ENCODE peak calls at places on chromosomes 7 and 10, in six cellular contexts. One of them, this sample, is unnamed.

GRCh38 chr10:33247221-33247907 is 87.1 kb downstream of the NRP1 start:
- DNase-seq in stimulated activated CD4-positive, alpha-beta T cell treated with anti-CD3 and anti-CD28 coated beads, TNF-alpha, amount 100 ng/mL, for 24 hours: no peak
- DNase-seq in AG04449: no peak
- DNase-seq in left cardiac atrium: no peak
- DNase-seq in NCI-H2081: no peak
- DNase-seq in AG10803: no peak
- DNase-seq in this sample: no peak

GRCh38 chr7:151687523-151688235 is 168.0 kb upstream of the RHEB start:
- DNase-seq in stimulated activated CD4-positive, alpha-beta T cell treated with anti-CD3 and anti-CD28 coated beads, TNF-alpha, amount 100 ng/mL, for 24 hours: no peak
- DNase-seq in AG04449: peak
- DNase-seq in left cardiac atrium: peak
- DNase-seq in NCI-H2081: no peak
- DNase-seq in AG10803: peak
- DNase-seq in this sample: peak

GRCh38 chr10:24344279-24344678 is 135.3 kb downstream of the KIAA1217 start:
- DNase-seq in stimulated activated CD4-positive, alpha-beta T cell treated with anti-CD3 and anti-CD28 coated beads, TNF-alpha, amount 100 ng/mL, for 24 hours: no peak
- DNase-seq in AG04449: peak
- DNase-seq in left cardiac atrium: no peak
- DNase-seq in NCI-H2081: no peak
- DNase-seq in AG10803: peak
- DNase-seq in this sample: no peak

GRCh38 chr7:158508802-158509385 is 78.7 kb downstream of the PTPRN2 start:
- DNase-seq in stimulated activated CD4-positive, alpha-beta T cell treated with anti-CD3 and anti-CD28 coated beads, TNF-alpha, amount 100 ng/mL, for 24 hours: no peak
- DNase-seq in AG04449: no peak
- DNase-seq in left cardiac atrium: no peak
- DNase-seq in NCI-H2081: peak
- DNase-seq in AG10803: no peak
- DNase-seq in this sample: no peak

GRCh38 chr7:17408245-17408903 is 109.9 kb downstream of the AHR start:
- DNase-seq in stimulated activated CD4-positive, alpha-beta T cell treated with anti-CD3 and anti-CD28 coated beads, TNF-alpha, amount 100 ng/mL, for 24 hours: no peak
- DNase-seq in AG04449: peak
- DNase-seq in left cardiac atrium: peak
- DNase-seq in NCI-H2081: no peak
- DNase-seq in AG10803: peak
- DNase-seq in this sample: peak

GRCh38 chr10:129191848-129192247 is 275.2 kb upstream of the MGMT start:
- DNase-seq in stimulated activated CD4-positive, alpha-beta T cell treated with anti-CD3 and anti-CD28 coated beads, TNF-alpha, amount 100 ng/mL, for 24 hours: no peak
- DNase-seq in AG04449: no peak
- DNase-seq in left cardiac atrium: peak
- DNase-seq in NCI-H2081: no peak
- DNase-seq in AG10803: no peak
- DNase-seq in this sample: peak

GRCh38 chr10:113131611-113132330 is 181.7 kb downstream of the TCF7L2 start:
- DNase-seq in stimulated activated CD4-positive, alpha-beta T cell treated with anti-CD3 and anti-CD28 coated beads, TNF-alpha, amount 100 ng/mL, for 24 hours: no peak
- DNase-seq in AG04449: peak
- DNase-seq in left cardiac atrium: no peak
- DNase-seq in NCI-H2081: no peak
- DNase-seq in AG10803: peak
- DNase-seq in this sample: no peak

GRCh38 chr10:43846187-43846680 is 197.6 kb upstream of the ZNF32 start:
- DNase-seq in stimulated activated CD4-positive, alpha-beta T cell treated with anti-CD3 and anti-CD28 coated beads, TNF-alpha, amount 100 ng/mL, for 24 hours: no peak
- DNase-seq in AG04449: no peak
- DNase-seq in left cardiac atrium: peak
- DNase-seq in NCI-H2081: no peak
- DNase-seq in AG10803: peak
- DNase-seq in this sample: no peak

GRCh38 chr7:6071406-6071805 is 40.2 kb downstream of the ANKRD61 start:
- DNase-seq in stimulated activated CD4-positive, alpha-beta T cell treated with anti-CD3 and anti-CD28 coated beads, TNF-alpha, amount 100 ng/mL, for 24 hours: no peak
- DNase-seq in AG04449: no peak
- DNase-seq in left cardiac atrium: no peak
- DNase-seq in NCI-H2081: no peak
- DNase-seq in AG10803: no peak
- DNase-seq in this sample: no peak

GRCh38 chr7:129859188-129859587 is 93.6 kb downstream of the UBE2H start:
- DNase-seq in stimulated activated CD4-positive, alpha-beta T cell treated with anti-CD3 and anti-CD28 coated beads, TNF-alpha, amount 100 ng/mL, for 24 hours: no peak
- DNase-seq in AG04449: no peak
- DNase-seq in left cardiac atrium: no peak
- DNase-seq in NCI-H2081: no peak
- DNase-seq in AG10803: no peak
- DNase-seq in this sample: no peak

GRCh38 chr10:53315709-53316108 is 543.1 kb upstream of the MBL2 start:
- DNase-seq in stimulated activated CD4-positive, alpha-beta T cell treated with anti-CD3 and anti-CD28 coated beads, TNF-alpha, amount 100 ng/mL, for 24 hours: no peak
- DNase-seq in AG04449: no peak
- DNase-seq in left cardiac atrium: no peak
- DNase-seq in NCI-H2081: no peak
- DNase-seq in AG10803: no peak
- DNase-seq in this sample: no peak

GRCh38 chr10:96407560-96408069 is 48.8 kb upstream of the OPALIN start:
- DNase-seq in stimulated activated CD4-positive, alpha-beta T cell treated with anti-CD3 and anti-CD28 coated beads, TNF-alpha, amount 100 ng/mL, for 24 hours: no peak
- DNase-seq in AG04449: no peak
- DNase-seq in left cardiac atrium: no peak
- DNase-seq in NCI-H2081: no peak
- DNase-seq in AG10803: no peak
- DNase-seq in this sample: no peak

GRCh38 chr7:98569606-98570337 is 47.3 kb upstream of the NPTX2 start:
- DNase-seq in stimulated activated CD4-positive, alpha-beta T cell treated with anti-CD3 and anti-CD28 coated beads, TNF-alpha, amount 100 ng/mL, for 24 hours: no peak
- DNase-seq in AG04449: no peak
- DNase-seq in left cardiac atrium: peak
- DNase-seq in NCI-H2081: no peak
- DNase-seq in AG10803: no peak
- DNase-seq in this sample: peak

GRCh38 chr10:44477021-44477420 is 92.1 kb upstream of the CXCL12 start:
- DNase-seq in stimulated activated CD4-positive, alpha-beta T cell treated with anti-CD3 and anti-CD28 coated beads, TNF-alpha, amount 100 ng/mL, for 24 hours: no peak
- DNase-seq in AG04449: no peak
- DNase-seq in left cardiac atrium: peak
- DNase-seq in NCI-H2081: no peak
- DNase-seq in AG10803: peak
- DNase-seq in this sample: no peak

GRCh38 chr7:116528008-116528789 is 3.4 kb downstream of the CAV1 start:
- DNase-seq in stimulated activated CD4-positive, alpha-beta T cell treated with anti-CD3 and anti-CD28 coated beads, TNF-alpha, amount 100 ng/mL, for 24 hours: no peak
- DNase-seq in AG04449: peak
- DNase-seq in left cardiac atrium: peak
- DNase-seq in NCI-H2081: no peak
- DNase-seq in AG10803: peak
- DNase-seq in this sample: peak

GRCh38 chr7:10780400-10780747 is 193.3 kb upstream of the PHF14 start:
- DNase-seq in stimulated activated CD4-positive, alpha-beta T cell treated with anti-CD3 and anti-CD28 coated beads, TNF-alpha, amount 100 ng/mL, for 24 hours: no peak
- DNase-seq in AG04449: no peak
- DNase-seq in left cardiac atrium: no peak
- DNase-seq in NCI-H2081: no peak
- DNase-seq in AG10803: no peak
- DNase-seq in this sample: no peak

GRCh38 chr10:34615770-34616169 is 199.3 kb downstream of the PARD3 start:
- DNase-seq in stimulated activated CD4-positive, alpha-beta T cell treated with anti-CD3 and anti-CD28 coated beads, TNF-alpha, amount 100 ng/mL, for 24 hours: no peak
- DNase-seq in AG04449: no peak
- DNase-seq in left cardiac atrium: no peak
- DNase-seq in NCI-H2081: no peak
- DNase-seq in AG10803: no peak
- DNase-seq in this sample: no peak

GRCh38 chr7:83267141-83267631 is 104.5 kb upstream of the PCLO start:
- DNase-seq in stimulated activated CD4-positive, alpha-beta T cell treated with anti-CD3 and anti-CD28 coated beads, TNF-alpha, amount 100 ng/mL, for 24 hours: no peak
- DNase-seq in AG04449: no peak
- DNase-seq in left cardiac atrium: no peak
- DNase-seq in NCI-H2081: peak
- DNase-seq in AG10803: peak
- DNase-seq in this sample: no peak

This sample was measured in sigmoid colon.